ENCODE peak calls at places on chromosomes 2 and 18, in five cellular contexts. H, Y, L, I and Z are unnamed samples.
A peak's percentile ranks its signal among the peaks of the same experiment; 100 is the strongest.

GRCh38 chr2:175880-176800 is 87.7 kb downstream of the SH3YL1 start:
- DNase-seq in H (no peak), Y (peak; percentile 5), L (no peak), I (no peak), Z (no peak)

GRCh38 chr18:53909668-53910067 is 314.8 kb downstream of the MBD2 start:
- DNase-seq in H (no peak), Y (peak; percentile 35), L (peak; percentile 69), I (peak; percentile 45), Z (no peak)

GRCh38 chr2:163717993-163718680 is 17.7 kb downstream of the FIGN start:
- DNase-seq in H (no peak), Y (no peak), L (no peak), I (no peak), Z (no peak)

GRCh38 chr2:150075831-150076230 is 411.6 kb downstream of the RND3 start:
- DNase-seq in H (no peak), Y (peak; percentile 83), L (no peak), I (no peak), Z (no peak)

GRCh38 chr18:79586436-79587297 is 92.9 kb upstream of the CTDP1 start:
- DNase-seq in H (peak; percentile 19), Y (no peak), L (no peak), I (no peak), Z (no peak)

GRCh38 chr2:173588931-173589369 is 234.3 kb downstream of the CDCA7 start:
- DNase-seq in H (no peak), Y (peak; percentile 39), L (no peak), I (no peak), Z (no peak)

GRCh38 chr2:158313734-158314133 is 142.8 kb downstream of the CCDC148 start:
- DNase-seq in H (no peak), Y (no peak), L (no peak), I (no peak), Z (no peak)

GRCh38 chr2:42048318-42049251 is 764 bp downstream of the PKDCC start:
- DNase-seq in H (peak; percentile 61), Y (peak; percentile 43), L (no peak), I (peak; percentile 32), Z (peak; percentile 35)

GRCh38 chr2:11312770-11313471 is 31.5 kb downstream of the ROCK2 start:
- DNase-seq in H (no peak), Y (no peak), L (no peak), I (no peak), Z (no peak)

GRCh38 chr18:67672142-67672541 is 155.6 kb upstream of the DSEL start:
- DNase-seq in H (no peak), Y (peak; percentile 24), L (no peak), I (no peak), Z (no peak)

GRCh38 chr2:20186078-20186854 is 38.7 kb downstream of the SDC1 start:
- DNase-seq in H (peak; percentile 16), Y (peak; percentile 39), L (no peak), I (peak; percentile 55), Z (no peak)

GRCh38 chr2:134790487-134790886 is 47.9 kb upstream of the ACMSD start:
- DNase-seq in H (no peak), Y (no peak), L (no peak), I (no peak), Z (no peak)

GRCh38 chr2:122421777-122422176 is 666.3 kb downstream of the TSN start:
- DNase-seq in H (no peak), Y (no peak), L (no peak), I (no peak), Z (no peak)

GRCh38 chr18:6878881-6879280 is 149.4 kb downstream of the ARHGAP28 start:
- DNase-seq in H (peak; percentile 45), Y (no peak), L (no peak), I (no peak), Z (no peak)

GRCh38 chr2:133177196-133177595 is 391.1 kb downstream of the NCKAP5 start:
- DNase-seq in H (no peak), Y (peak; percentile 75), L (no peak), I (no peak), Z (no peak)

GRCh38 chr2:98915751-98916358 is 20.2 kb downstream of the CRACDL start:
- DNase-seq in H (no peak), Y (peak; percentile 10), L (no peak), I (no peak), Z (no peak)

GRCh38 chr2:151553-152328 is 105.4 kb upstream of the FAM110C start:
- DNase-seq in H (no peak), Y (no peak), L (no peak), I (no peak), Z (no peak)

GRCh38 chr2:234355052-234355720 is 141.7 kb downstream of the ARL4C start:
- DNase-seq in H (no peak), Y (no peak), L (peak; percentile 20), I (peak; percentile 53), Z (no peak)

GRCh38 chr2:152098033-152098797 is 629 bp downstream of the CACNB4 start:
- DNase-seq in H (peak; percentile 55), Y (peak; percentile 12), L (peak; percentile 20), I (peak; percentile 31), Z (peak; percentile 29)